ENCODE peak calls at places on chromosomes 12 and 14, in seven cellular contexts. Y is iPS-NIHi11, E is GM12892, V is GM20000, M is AG09319, O is NCI-H774, I is neural crest cell. P is an unnamed sample.

GRCh38 chr14:89842852-89843251 is 111.7 kb downstream of the EFCAB11 start:
- DNase-seq in E (no peak), V (no peak), I (no peak), O (no peak), M (no peak), Y (no peak), P (no peak)

GRCh38 chr14:20873370-20874177 is 17.6 kb upstream of the RNASE3 start:
- DNase-seq in E (peak), O (peak), I (peak), V (peak), Y (peak), M (no peak), P (peak)

GRCh38 chr12:96208801-96209534 is 14.8 kb downstream of the ELK3 start:
- DNase-seq in V (no peak), E (no peak), O (no peak), M (no peak), I (no peak), Y (no peak), P (no peak)

GRCh38 chr14:94682736-94683135 is 70.5 kb downstream of the SERPINA3 start:
- DNase-seq in E (no peak), M (no peak), O (no peak), I (no peak), Y (no peak), V (no peak), P (no peak)

GRCh38 chr12:97148941-97149559 is 242.0 kb downstream of the NEDD1 start:
- DNase-seq in M (no peak), V (peak), Y (peak), O (no peak), E (peak), I (peak), P (peak)

GRCh38 chr12:48002179-48002601 is 2.1 kb downstream of the COL2A1 start:
- DNase-seq in O (no peak), M (no peak), V (peak), E (no peak), I (peak), Y (peak), P (no peak)

GRCh38 chr12:127334924-127335644 is 931.9 kb upstream of the TMEM132C start:
- DNase-seq in O (no peak), I (no peak), M (no peak), E (no peak), V (no peak), Y (no peak), P (no peak)

GRCh38 chr12:27626239-27626638 is 70.0 kb upstream of the REP15 start:
- DNase-seq in E (no peak), I (no peak), V (no peak), O (no peak), Y (no peak), M (no peak), P (no peak)

GRCh38 chr12:2902287-2902880 is 11.7 kb downstream of the TULP3 start:
- DNase-seq in M (no peak), E (no peak), Y (no peak), I (no peak), V (no peak), O (peak), P (no peak)

GRCh38 chr14:57725399-57726077 is 140.4 kb downstream of the SLC35F4 start:
- DNase-seq in I (no peak), M (no peak), Y (no peak), E (no peak), V (no peak), O (no peak), P (no peak)

GRCh38 chr12:6277982-6278438 is 32.5 kb upstream of the PLEKHG6 start:
- DNase-seq in Y (no peak), E (no peak), V (peak), M (no peak), O (no peak), I (no peak), P (no peak)

GRCh38 chr12:108564724-108565123 is 2.3 kb downstream of the ISCU start:
- DNase-seq in M (no peak), V (no peak), Y (no peak), O (no peak), I (no peak), E (no peak), P (no peak)

GRCh38 chr12:54021432-54022013 is 6.7 kb upstream of the HOXC6 start:
- DNase-seq in V (no peak), O (no peak), Y (no peak), I (no peak), M (no peak), E (no peak), P (no peak)

GRCh38 chr12:107322063-107322462 is 228.7 kb upstream of the CRY1 start:
- DNase-seq in Y (no peak), I (no peak), E (no peak), V (no peak), M (no peak), O (no peak), P (no peak)

GRCh38 chr14:99945732-99946651 is 119.2 kb upstream of the EVL start:
- DNase-seq in Y (no peak), E (peak), O (no peak), V (peak), I (no peak), M (no peak), P (no peak)

GRCh38 chr12:63935361-63935760 is 90.9 kb downstream of the SRGAP1 start:
- DNase-seq in O (no peak), M (no peak), Y (no peak), E (no peak), V (no peak), I (no peak), P (no peak)

GRCh38 chr14:84453541-84453940 is 1076.4 kb upstream of the FLRT2 start:
- DNase-seq in I (no peak), V (no peak), O (no peak), E (no peak), Y (no peak), M (no peak), P (no peak)

GRCh38 chr14:75147423-75148071 is 20.7 kb upstream of the NEK9 start:
- DNase-seq in I (peak), V (no peak), O (no peak), E (no peak), Y (peak), M (peak), P (no peak)

GRCh38 chr14:55370883-55371455 is 40.7 kb downstream of the ATG14 start:
- DNase-seq in E (no peak), I (no peak), O (no peak), V (no peak), M (no peak), Y (no peak), P (no peak)

GRCh38 chr14:31261859-31262739 is 54.5 kb upstream of the HECTD1 start:
- DNase-seq in O (peak), I (no peak), V (no peak), M (no peak), Y (no peak), E (no peak), P (no peak)

GRCh38 chr14:66111891-66112290 is 374.3 kb upstream of the CCDC196 start:
- DNase-seq in V (no peak), M (no peak), Y (no peak), E (no peak), I (no peak), O (no peak), P (no peak)